ENCODE peak calls at places on chromosomes 3 and 15, in six cellular contexts. M is lower lobe of right lung, S is glutamatergic neuron, V is endothelial cell, K is H9, E is cardiac muscle cell. D is an unnamed sample.

GRCh38 chr15:34853001-34853758 is 57.8 kb upstream of the ACTC1 start:
- DNase-seq in M (no peak), S (no peak), K (no peak), V (no peak), E (peak), D (no peak)

GRCh38 chr3:35864871-35865270 is 225.5 kb downstream of the ARPP21 start:
- DNase-seq in K (peak), E (no peak), V (no peak), M (no peak), S (no peak), D (no peak)

GRCh38 chr3:170331143-170331542 is 26.4 kb upstream of the SKIL start:
- DNase-seq in K (no peak), S (no peak), E (no peak), M (no peak), V (no peak), D (no peak)

GRCh38 chr3:170956647-170957046 is 48.2 kb upstream of the EIF5A2 start:
- DNase-seq in S (no peak), K (no peak), V (no peak), M (no peak), E (no peak), D (no peak)

GRCh38 chr15:38398134-38398533 is 55.8 kb upstream of the FAM98B start:
- DNase-seq in K (no peak), S (no peak), E (peak), V (no peak), M (no peak), D (no peak)

GRCh38 chr3:134364061-134364935 is 9.9 kb downstream of the AMOTL2 start:
- DNase-seq in S (peak), K (peak), E (peak), M (peak), V (peak), D (peak)

GRCh38 chr15:92073044-92073785 is 219.7 kb downstream of the SLCO3A1 start:
- DNase-seq in K (no peak), S (no peak), V (no peak), M (no peak), E (peak), D (no peak)

GRCh38 chr15:89016549-89017041 is 71.7 kb upstream of the ABHD2 start:
- DNase-seq in S (no peak), M (no peak), E (no peak), V (no peak), K (no peak), D (no peak)

GRCh38 chr3:184822654-184823053 is 10.7 kb downstream of the VPS8 start:
- DNase-seq in K (no peak), V (no peak), M (no peak), E (peak), S (no peak), D (no peak)

GRCh38 chr3:159852821-159853505 is 135.7 kb upstream of the IL12A start:
- DNase-seq in S (peak), E (peak), M (peak), V (peak), K (peak), D (peak)

GRCh38 chr15:84911879-84912660 is 27.6 kb downstream of the SLC28A1 start:
- DNase-seq in M (no peak), E (peak), V (no peak), K (no peak), S (no peak), D (no peak)

GRCh38 chr15:99440551-99441426 is 125.0 kb upstream of the MEF2A start:
- DNase-seq in M (no peak), K (peak), E (no peak), S (peak), V (no peak), D (no peak)

GRCh38 chr3:37210230-37210629 is 35.8 kb upstream of the LRRFIP2 start:
- DNase-seq in V (no peak), E (peak), S (no peak), M (no peak), K (no peak), D (no peak)

GRCh38 chr3:12308517-12308916 is 19.6 kb downstream of the PPARG start:
- DNase-seq in M (no peak), V (no peak), S (no peak), K (no peak), E (peak), D (no peak)

GRCh38 chr15:51828621-51829359 is 663 bp upstream of the TMOD3 start:
- DNase-seq in S (no peak), E (no peak), K (no peak), V (no peak), M (peak), D (no peak)

GRCh38 chr15:60701261-60702019 is 222.5 kb upstream of the ICE2 start:
- DNase-seq in E (no peak), V (no peak), M (no peak), S (no peak), K (no peak), D (no peak)

GRCh38 chr15:68493629-68494028 is 61.7 kb upstream of the ITGA11 start:
- DNase-seq in K (no peak), V (no peak), E (no peak), S (no peak), M (no peak), D (no peak)

GRCh38 chr3:37499061-37499785 is 324.8 kb upstream of the LRRFIP2 start:
- DNase-seq in E (no peak), S (no peak), M (no peak), K (no peak), V (no peak), D (no peak)

GRCh38 chr3:112671930-112672715 is 31.2 kb upstream of the CCDC80 start:
- DNase-seq in S (no peak), M (no peak), E (peak), K (no peak), V (no peak), D (no peak)

GRCh38 chr3:112672716-112673506 is 32.0 kb upstream of the CCDC80 start:
- DNase-seq in S (no peak), E (no peak), K (no peak), V (no peak), M (no peak), D (no peak)

GRCh38 chr3:112670824-112671223 is 29.9 kb upstream of the CCDC80 start:
- DNase-seq in K (no peak), E (no peak), S (no peak), M (no peak), V (no peak), D (no peak)

GRCh38 chr3:112667599-112667998 is 26.7 kb upstream of the CCDC80 start:
- DNase-seq in K (no peak), E (no peak), S (no peak), V (no peak), M (no peak), D (no peak)
- TF ChIP-seq CTCF in K (no peak), E (no peak), S (no peak), V (no peak), M (no peak), D (no peak)

DNA sequence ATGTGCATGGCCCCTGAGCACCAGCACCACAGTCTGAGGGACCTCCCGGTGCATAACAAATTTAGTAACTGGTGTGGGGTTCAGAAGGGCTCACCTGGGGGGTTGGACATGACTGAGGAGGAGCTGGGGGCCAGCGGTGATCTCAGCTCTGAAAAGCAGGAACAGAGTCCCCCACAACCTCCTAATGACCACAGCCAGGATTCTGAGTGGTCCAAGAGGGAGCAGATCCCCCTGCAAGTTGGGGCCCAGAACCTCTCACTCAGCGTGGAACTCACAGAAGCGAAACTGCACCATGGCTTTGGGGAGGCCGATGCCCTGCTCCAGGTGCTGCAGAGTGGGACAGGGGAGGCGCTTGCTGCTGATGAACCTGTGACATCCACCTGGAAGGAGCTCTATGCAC is 43.0 kb downstream of the CDAN1 start:
- DNase-seq in K (no peak), S (no peak), V (no peak), E (no peak), M (no peak), D (no peak)
- TF ChIP-seq CTCF in K (no peak), S (no peak), V (no peak), E (no peak), M (no peak), D (no peak)

GRCh38 chr3:45929042-45929679 is 14.1 kb upstream of the CXCR6 start:
- DNase-seq in K (peak), S (peak), M (no peak), E (peak), V (peak), D (peak)
- TF ChIP-seq CTCF in K (peak), S (peak), M (peak), E (peak), V (peak), D (peak)

GRCh38 chr15:66883322-66883911 is 181.4 kb downstream of the SMAD6 start:
- DNase-seq in S (no peak), V (no peak), K (peak), E (peak), M (peak), D (peak)
- TF ChIP-seq CTCF in S (no peak), V (no peak), K (no peak), E (no peak), M (no peak), D (no peak)

GRCh38 chr3:105367406-105368213 is 901 bp downstream of the ALCAM start:
- DNase-seq in M (peak), K (peak), V (peak), E (peak), S (peak), D (peak)
- TF ChIP-seq CTCF in M (no peak), K (no peak), V (no peak), E (no peak), S (no peak), D (no peak)

GRCh38 chr15:90085565-90085964 is 16.7 kb downstream of the IDH2 start:
- DNase-seq in S (no peak), E (no peak), V (no peak), K (no peak), M (no peak), D (no peak)

GRCh38 chr15:90086868-90087268 is 15.4 kb downstream of the IDH2 start:
- DNase-seq in E (peak), M (no peak), S (peak), K (peak), V (peak), D (peak)

GRCh38 chr15:90090226-90090848 is 11.9 kb downstream of the IDH2 start:
- DNase-seq in V (no peak), K (no peak), E (no peak), M (no peak), S (no peak), D (no peak)

GRCh38 chr15:90084876-90085423 is 17.3 kb downstream of the IDH2 start:
- DNase-seq in V (no peak), S (no peak), K (no peak), E (no peak), M (no peak), D (no peak)

DNA sequence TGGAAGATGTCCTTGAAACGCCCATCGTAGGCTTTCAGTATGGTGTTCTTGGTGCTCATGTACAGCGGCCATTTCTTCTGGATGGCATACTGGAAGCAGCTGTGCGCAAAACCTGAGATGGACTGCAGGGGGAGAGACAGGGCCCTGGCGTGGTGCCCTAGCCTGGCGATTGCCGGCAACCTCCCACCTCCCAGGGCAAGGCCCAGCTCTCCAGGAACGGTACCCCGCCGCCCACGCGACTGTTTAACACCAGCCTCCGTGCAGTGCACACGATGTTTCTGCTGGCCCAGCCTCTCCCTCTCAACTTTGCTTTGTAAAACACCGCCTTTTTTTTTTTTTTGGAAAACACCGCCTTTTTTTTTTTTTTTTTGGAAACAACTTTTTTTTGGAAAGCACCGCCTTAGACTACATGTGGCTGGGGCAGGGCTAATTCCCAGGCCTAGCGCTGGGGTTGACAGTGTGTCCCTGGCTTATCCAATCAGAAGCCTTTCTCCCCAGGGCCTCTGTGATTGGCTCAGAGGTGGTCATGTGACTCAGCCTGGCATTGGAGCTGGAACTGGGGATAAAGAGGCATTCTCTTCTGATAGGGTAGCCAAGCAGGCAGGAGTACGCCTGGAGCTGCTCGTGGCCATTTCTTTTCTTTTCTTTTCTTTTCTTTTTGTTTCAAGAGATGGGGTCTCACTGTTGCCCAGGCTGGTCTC is 14.7 kb downstream of the IDH2 start:
- DNase-seq in V (peak), S (no peak), M (no peak), K (peak), E (peak), D (no peak)
- TF ChIP-seq CTCF in V (no peak), S (peak), M (no peak), K (peak), E (peak), D (no peak)